ENCODE peak calls at places on chromosome 7, in four cellular contexts. One of them, this sample, is unnamed.
A peak's percentile ranks its signal among the peaks of the same experiment; 100 is the strongest.

GRCh38 chr7:19519443-19519977 is 189.3 kb downstream of the POLR1F start:
- DNase-seq in hypothalamus: no peak
- DNase-seq in activated T-cell treated with anti-CD3 and anti-CD28 coated beads, Interleukin-2, amount 50 U/mL, for 72 hours: no peak
- DNase-seq in NCI-H187: peak; percentile 17
- DNase-seq in this sample: no peak

GRCh38 chr7:129797224-129797789 is 155.5 kb downstream of the UBE2H start:
- DNase-seq in activated T-cell treated with anti-CD3 and anti-CD28 coated beads, Interleukin-2, amount 50 U/mL, for 72 hours: no peak
- DNase-seq in NCI-H187: no peak
- DNase-seq in hypothalamus: no peak
- DNase-seq in this sample: no peak

GRCh38 chr7:97024209-97025129 is at the start of gene DLX5:
- DNase-seq in activated T-cell treated with anti-CD3 and anti-CD28 coated beads, Interleukin-2, amount 50 U/mL, for 72 hours: peak; percentile 43
- DNase-seq in NCI-H187: peak; percentile 52
- DNase-seq in hypothalamus: no peak
- DNase-seq in this sample: no peak

GRCh38 chr7:66443946-66444345 is 184.7 kb upstream of the KCTD7 start:
- DNase-seq in NCI-H187: no peak
- DNase-seq in hypothalamus: no peak
- DNase-seq in activated T-cell treated with anti-CD3 and anti-CD28 coated beads, Interleukin-2, amount 50 U/mL, for 72 hours: no peak
- DNase-seq in this sample: no peak

GRCh38 chr7:132154695-132155471 is 421.4 kb downstream of the PLXNA4 start:
- DNase-seq in NCI-H187: no peak
- DNase-seq in hypothalamus: no peak
- DNase-seq in activated T-cell treated with anti-CD3 and anti-CD28 coated beads, Interleukin-2, amount 50 U/mL, for 72 hours: no peak
- DNase-seq in this sample: no peak

GRCh38 chr7:46583606-46584005 is 662.5 kb upstream of the IGFBP3 start:
- DNase-seq in NCI-H187: no peak
- DNase-seq in hypothalamus: no peak
- DNase-seq in activated T-cell treated with anti-CD3 and anti-CD28 coated beads, Interleukin-2, amount 50 U/mL, for 72 hours: no peak
- DNase-seq in this sample: no peak

GRCh38 chr7:91832493-91833045 is 47.9 kb downstream of the MTERF1 start:
- DNase-seq in NCI-H187: no peak
- DNase-seq in activated T-cell treated with anti-CD3 and anti-CD28 coated beads, Interleukin-2, amount 50 U/mL, for 72 hours: no peak
- DNase-seq in hypothalamus: no peak
- DNase-seq in this sample: no peak

GRCh38 chr7:93941956-93942355 is 20.4 kb downstream of the GNG11 start:
- DNase-seq in NCI-H187: no peak
- DNase-seq in activated T-cell treated with anti-CD3 and anti-CD28 coated beads, Interleukin-2, amount 50 U/mL, for 72 hours: no peak
- DNase-seq in hypothalamus: no peak
- DNase-seq in this sample: no peak

GRCh38 chr7:107870427-107871000 is 20.5 kb upstream of the DLD start:
- DNase-seq in NCI-H187: no peak
- DNase-seq in hypothalamus: no peak
- DNase-seq in activated T-cell treated with anti-CD3 and anti-CD28 coated beads, Interleukin-2, amount 50 U/mL, for 72 hours: no peak
- DNase-seq in this sample: no peak

GRCh38 chr7:12670071-12670729 is 17.2 kb upstream of the ARL4A start:
- DNase-seq in hypothalamus: no peak
- DNase-seq in activated T-cell treated with anti-CD3 and anti-CD28 coated beads, Interleukin-2, amount 50 U/mL, for 72 hours: no peak
- DNase-seq in NCI-H187: no peak
- DNase-seq in this sample: no peak

GRCh38 chr7:32474008-32474407 is 16.2 kb downstream of the LSM5 start:
- DNase-seq in activated T-cell treated with anti-CD3 and anti-CD28 coated beads, Interleukin-2, amount 50 U/mL, for 72 hours: no peak
- DNase-seq in hypothalamus: no peak
- DNase-seq in NCI-H187: no peak
- DNase-seq in this sample: no peak

GRCh38 chr7:131849472-131849871 is 293.0 kb upstream of the PODXL start:
- DNase-seq in activated T-cell treated with anti-CD3 and anti-CD28 coated beads, Interleukin-2, amount 50 U/mL, for 72 hours: no peak
- DNase-seq in hypothalamus: no peak
- DNase-seq in NCI-H187: no peak
- DNase-seq in this sample: no peak

GRCh38 chr7:99839560-99840011 is 11.8 kb downstream of the CYP3A43 start:
- DNase-seq in hypothalamus: peak; percentile 15
- DNase-seq in activated T-cell treated with anti-CD3 and anti-CD28 coated beads, Interleukin-2, amount 50 U/mL, for 72 hours: no peak
- DNase-seq in NCI-H187: no peak
- DNase-seq in this sample: no peak

GRCh38 chr7:25989140-25989705 is 162.8 kb upstream of the NFE2L3 start:
- DNase-seq in activated T-cell treated with anti-CD3 and anti-CD28 coated beads, Interleukin-2, amount 50 U/mL, for 72 hours: no peak
- DNase-seq in hypothalamus: no peak
- DNase-seq in NCI-H187: no peak
- DNase-seq in this sample: no peak

GRCh38 chr7:128361463-128362441 is at the start of gene PRRT4:
- DNase-seq in activated T-cell treated with anti-CD3 and anti-CD28 coated beads, Interleukin-2, amount 50 U/mL, for 72 hours: peak; percentile 53
- DNase-seq in hypothalamus: peak; percentile 52
- DNase-seq in NCI-H187: no peak
- DNase-seq in this sample: peak; percentile 21

GRCh38 chr7:16619979-16620408 is 25.6 kb downstream of the ANKMY2 start:
- DNase-seq in activated T-cell treated with anti-CD3 and anti-CD28 coated beads, Interleukin-2, amount 50 U/mL, for 72 hours: peak; percentile 19
- DNase-seq in hypothalamus: peak; percentile 22
- DNase-seq in NCI-H187: no peak
- DNase-seq in this sample: no peak

GRCh38 chr7:1810961-1811849 is 141.1 kb downstream of the ELFN1 start:
- DNase-seq in NCI-H187: no peak
- DNase-seq in hypothalamus: no peak
- DNase-seq in activated T-cell treated with anti-CD3 and anti-CD28 coated beads, Interleukin-2, amount 50 U/mL, for 72 hours: no peak
- DNase-seq in this sample: no peak

GRCh38 chr7:115229401-115230083 is 307.6 kb downstream of the MDFIC start:
- DNase-seq in hypothalamus: no peak
- DNase-seq in NCI-H187: no peak
- DNase-seq in activated T-cell treated with anti-CD3 and anti-CD28 coated beads, Interleukin-2, amount 50 U/mL, for 72 hours: no peak
- DNase-seq in this sample: no peak

GRCh38 chr7:2307690-2308107 is 6.5 kb downstream of the SNX8 start:
- DNase-seq in activated T-cell treated with anti-CD3 and anti-CD28 coated beads, Interleukin-2, amount 50 U/mL, for 72 hours: no peak
- DNase-seq in hypothalamus: no peak
- DNase-seq in NCI-H187: no peak
- DNase-seq in this sample: no peak

GRCh38 chr7:142874409-142874808 is 11.1 kb downstream of the TRPV6 start:
- DNase-seq in activated T-cell treated with anti-CD3 and anti-CD28 coated beads, Interleukin-2, amount 50 U/mL, for 72 hours: no peak
- DNase-seq in hypothalamus: no peak
- DNase-seq in NCI-H187: no peak
- DNase-seq in this sample: no peak

GRCh38 chr7:150471886-150472285 is 21.5 kb downstream of the GIMAP8 start:
- DNase-seq in NCI-H187: no peak
- DNase-seq in activated T-cell treated with anti-CD3 and anti-CD28 coated beads, Interleukin-2, amount 50 U/mL, for 72 hours: no peak
- DNase-seq in hypothalamus: no peak
- DNase-seq in this sample: no peak

GRCh38 chr7:81267508-81267907 is 348.7 kb upstream of the SEMA3C start:
- DNase-seq in NCI-H187: no peak
- DNase-seq in activated T-cell treated with anti-CD3 and anti-CD28 coated beads, Interleukin-2, amount 50 U/mL, for 72 hours: no peak
- DNase-seq in hypothalamus: no peak
- DNase-seq in this sample: no peak

GRCh38 chr7:24757799-24758275 is 573 bp upstream of the GSDME start:
- DNase-seq in activated T-cell treated with anti-CD3 and anti-CD28 coated beads, Interleukin-2, amount 50 U/mL, for 72 hours: no peak
- DNase-seq in NCI-H187: no peak
- DNase-seq in hypothalamus: no peak
- DNase-seq in this sample: no peak

GRCh38 chr7:483656-484364 is 35.8 kb downstream of the PDGFA start:
- DNase-seq in hypothalamus: no peak
- DNase-seq in activated T-cell treated with anti-CD3 and anti-CD28 coated beads, Interleukin-2, amount 50 U/mL, for 72 hours: no peak
- DNase-seq in NCI-H187: no peak
- DNase-seq in this sample: no peak

GRCh38 chr7:6608081-6608480 is 7.3 kb upstream of the ZNF853 start:
- DNase-seq in NCI-H187: no peak
- DNase-seq in hypothalamus: no peak
- DNase-seq in activated T-cell treated with anti-CD3 and anti-CD28 coated beads, Interleukin-2, amount 50 U/mL, for 72 hours: no peak
- DNase-seq in this sample: no peak

GRCh38 chr7:73876973-73877372 is 16.0 kb downstream of the TMEM270 start:
- DNase-seq in NCI-H187: no peak
- DNase-seq in hypothalamus: no peak
- DNase-seq in activated T-cell treated with anti-CD3 and anti-CD28 coated beads, Interleukin-2, amount 50 U/mL, for 72 hours: no peak
- DNase-seq in this sample: no peak

GRCh38 chr7:82481499-82482097 is 38.0 kb upstream of the CACNA2D1 start:
- DNase-seq in activated T-cell treated with anti-CD3 and anti-CD28 coated beads, Interleukin-2, amount 50 U/mL, for 72 hours: no peak
- DNase-seq in hypothalamus: peak; percentile 15
- DNase-seq in NCI-H187: no peak
- DNase-seq in this sample: no peak

GRCh38 chr7:151252961-151253691 is 4.6 kb upstream of the SMARCD3 start:
- DNase-seq in NCI-H187: no peak
- DNase-seq in hypothalamus: no peak
- DNase-seq in activated T-cell treated with anti-CD3 and anti-CD28 coated beads, Interleukin-2, amount 50 U/mL, for 72 hours: no peak
- DNase-seq in this sample: no peak

GRCh38 chr7:90629306-90629918 is 33.3 kb downstream of the CDK14 start:
- DNase-seq in hypothalamus: peak; percentile 13
- DNase-seq in NCI-H187: no peak
- DNase-seq in activated T-cell treated with anti-CD3 and anti-CD28 coated beads, Interleukin-2, amount 50 U/mL, for 72 hours: peak; percentile 4
- DNase-seq in this sample: no peak

GRCh38 chr7:36670585-36671431 is 53.5 kb downstream of the AOAH start:
- DNase-seq in NCI-H187: peak; percentile 71
- DNase-seq in activated T-cell treated with anti-CD3 and anti-CD28 coated beads, Interleukin-2, amount 50 U/mL, for 72 hours: peak; percentile 71
- DNase-seq in hypothalamus: peak; percentile 70
- DNase-seq in this sample: peak; percentile 70

GRCh38 chr7:56028942-56029630 is 22.2 kb downstream of the PSPH start:
- DNase-seq in activated T-cell treated with anti-CD3 and anti-CD28 coated beads, Interleukin-2, amount 50 U/mL, for 72 hours: no peak
- DNase-seq in hypothalamus: no peak
- DNase-seq in NCI-H187: no peak
- DNase-seq in this sample: no peak

GRCh38 chr7:41698114-41698513 is 4.8 kb downstream of the INHBA start:
- DNase-seq in NCI-H187: no peak
- DNase-seq in hypothalamus: no peak
- DNase-seq in activated T-cell treated with anti-CD3 and anti-CD28 coated beads, Interleukin-2, amount 50 U/mL, for 72 hours: no peak
- DNase-seq in this sample: no peak

GRCh38 chr7:45590679-45591057 is 16.5 kb downstream of the ADCY1 start:
- DNase-seq in hypothalamus: no peak
- DNase-seq in NCI-H187: no peak
- DNase-seq in activated T-cell treated with anti-CD3 and anti-CD28 coated beads, Interleukin-2, amount 50 U/mL, for 72 hours: no peak
- DNase-seq in this sample: no peak

GRCh38 chr7:142626420-142627035 is 122.7 kb upstream of the PRSS1 start:
- DNase-seq in NCI-H187: no peak
- DNase-seq in hypothalamus: no peak
- DNase-seq in activated T-cell treated with anti-CD3 and anti-CD28 coated beads, Interleukin-2, amount 50 U/mL, for 72 hours: peak; percentile 77
- DNase-seq in this sample: peak; percentile 64

GRCh38 chr7:24975647-24976260 is 4.2 kb downstream of the OSBPL3 start:
- DNase-seq in activated T-cell treated with anti-CD3 and anti-CD28 coated beads, Interleukin-2, amount 50 U/mL, for 72 hours: no peak
- DNase-seq in NCI-H187: no peak
- DNase-seq in hypothalamus: no peak
- DNase-seq in this sample: no peak

GRCh38 chr7:36448781-36449379 is 59.2 kb downstream of the ANLN start:
- DNase-seq in hypothalamus: no peak
- DNase-seq in NCI-H187: no peak
- DNase-seq in activated T-cell treated with anti-CD3 and anti-CD28 coated beads, Interleukin-2, amount 50 U/mL, for 72 hours: no peak
- DNase-seq in this sample: no peak

GRCh38 chr7:30543815-30544525 is 39.3 kb upstream of the GGCT start:
- DNase-seq in activated T-cell treated with anti-CD3 and anti-CD28 coated beads, Interleukin-2, amount 50 U/mL, for 72 hours: no peak
- DNase-seq in NCI-H187: no peak
- DNase-seq in hypothalamus: no peak
- DNase-seq in this sample: no peak

GRCh38 chr7:106767073-106767472 is 98.0 kb upstream of the PIK3CG start:
- DNase-seq in NCI-H187: no peak
- DNase-seq in activated T-cell treated with anti-CD3 and anti-CD28 coated beads, Interleukin-2, amount 50 U/mL, for 72 hours: no peak
- DNase-seq in hypothalamus: no peak
- DNase-seq in this sample: no peak